ENCODE peak calls at places on chromosomes 11 and 22, in seven cellular contexts. One of them, this sample, is unnamed.

GRCh38 chr11:33490842-33491370 is 209.7 kb downstream of the C11orf91 start:
- DNase-seq in choroid plexus epithelial cell: no peak
- DNase-seq in NCI-H460: no peak
- DNase-seq in upper lobe of right lung: no peak
- DNase-seq in CD4-positive, CD25-positive, alpha-beta regulatory T cell: no peak
- DNase-seq in activated CD4-positive, alpha-beta T cell treated with anti-CD3 and anti-CD28 coated beads, Interleukin-2, amount 50 U/mL, for 1 hour: no peak
- DNase-seq in ovary: no peak
- DNase-seq in this sample: no peak

GRCh38 chr11:74460481-74461154 is 6.7 kb downstream of the KCNE3 start:
- DNase-seq in ovary: peak
- DNase-seq in choroid plexus epithelial cell: peak
- DNase-seq in CD4-positive, CD25-positive, alpha-beta regulatory T cell: no peak
- DNase-seq in activated CD4-positive, alpha-beta T cell treated with anti-CD3 and anti-CD28 coated beads, Interleukin-2, amount 50 U/mL, for 1 hour: no peak
- DNase-seq in upper lobe of right lung: no peak
- DNase-seq in NCI-H460: no peak
- DNase-seq in this sample: no peak

GRCh38 chr11:115916596-115916995 is 412.4 kb upstream of the CADM1 start:
- DNase-seq in NCI-H460: no peak
- DNase-seq in activated CD4-positive, alpha-beta T cell treated with anti-CD3 and anti-CD28 coated beads, Interleukin-2, amount 50 U/mL, for 1 hour: no peak
- DNase-seq in CD4-positive, CD25-positive, alpha-beta regulatory T cell: no peak
- DNase-seq in choroid plexus epithelial cell: no peak
- DNase-seq in ovary: no peak
- DNase-seq in upper lobe of right lung: peak
- DNase-seq in this sample: no peak

GRCh38 chr11:67345949-67346819 is 7.2 kb downstream of the POLD4 start:
- DNase-seq in upper lobe of right lung: no peak
- DNase-seq in ovary: no peak
- DNase-seq in choroid plexus epithelial cell: peak
- DNase-seq in NCI-H460: peak
- DNase-seq in activated CD4-positive, alpha-beta T cell treated with anti-CD3 and anti-CD28 coated beads, Interleukin-2, amount 50 U/mL, for 1 hour: no peak
- DNase-seq in CD4-positive, CD25-positive, alpha-beta regulatory T cell: no peak
- DNase-seq in this sample: peak

GRCh38 chr11:95821640-95822039 is 31.3 kb downstream of the CEP57 start:
- DNase-seq in activated CD4-positive, alpha-beta T cell treated with anti-CD3 and anti-CD28 coated beads, Interleukin-2, amount 50 U/mL, for 1 hour: no peak
- DNase-seq in upper lobe of right lung: no peak
- DNase-seq in choroid plexus epithelial cell: peak
- DNase-seq in NCI-H460: no peak
- DNase-seq in CD4-positive, CD25-positive, alpha-beta regulatory T cell: no peak
- DNase-seq in ovary: no peak
- DNase-seq in this sample: peak

GRCh38 chr11:58354727-58355126 is 4.1 kb downstream of the OR5B17 start:
- DNase-seq in ovary: no peak
- DNase-seq in choroid plexus epithelial cell: no peak
- DNase-seq in NCI-H460: no peak
- DNase-seq in activated CD4-positive, alpha-beta T cell treated with anti-CD3 and anti-CD28 coated beads, Interleukin-2, amount 50 U/mL, for 1 hour: no peak
- DNase-seq in CD4-positive, CD25-positive, alpha-beta regulatory T cell: no peak
- DNase-seq in upper lobe of right lung: no peak
- DNase-seq in this sample: no peak

GRCh38 chr11:112539741-112540140 is 279.1 kb upstream of the PLET1 start:
- DNase-seq in CD4-positive, CD25-positive, alpha-beta regulatory T cell: no peak
- DNase-seq in ovary: no peak
- DNase-seq in choroid plexus epithelial cell: no peak
- DNase-seq in activated CD4-positive, alpha-beta T cell treated with anti-CD3 and anti-CD28 coated beads, Interleukin-2, amount 50 U/mL, for 1 hour: no peak
- DNase-seq in NCI-H460: no peak
- DNase-seq in upper lobe of right lung: no peak
- DNase-seq in this sample: no peak

GRCh38 chr11:112903310-112903709 is 57.9 kb upstream of the NCAM1 start:
- DNase-seq in activated CD4-positive, alpha-beta T cell treated with anti-CD3 and anti-CD28 coated beads, Interleukin-2, amount 50 U/mL, for 1 hour: no peak
- DNase-seq in choroid plexus epithelial cell: no peak
- DNase-seq in CD4-positive, CD25-positive, alpha-beta regulatory T cell: no peak
- DNase-seq in ovary: no peak
- DNase-seq in upper lobe of right lung: no peak
- DNase-seq in NCI-H460: no peak
- DNase-seq in this sample: no peak

GRCh38 chr11:75966546-75967287 is 151.7 kb downstream of the UVRAG start:
- DNase-seq in CD4-positive, CD25-positive, alpha-beta regulatory T cell: no peak
- DNase-seq in activated CD4-positive, alpha-beta T cell treated with anti-CD3 and anti-CD28 coated beads, Interleukin-2, amount 50 U/mL, for 1 hour: no peak
- DNase-seq in ovary: no peak
- DNase-seq in choroid plexus epithelial cell: peak
- DNase-seq in upper lobe of right lung: no peak
- DNase-seq in NCI-H460: peak
- DNase-seq in this sample: peak

GRCh38 chr11:72250661-72251465 is 6.9 kb upstream of the PHOX2A start:
- DNase-seq in upper lobe of right lung: no peak
- DNase-seq in ovary: no peak
- DNase-seq in CD4-positive, CD25-positive, alpha-beta regulatory T cell: no peak
- DNase-seq in NCI-H460: no peak
- DNase-seq in activated CD4-positive, alpha-beta T cell treated with anti-CD3 and anti-CD28 coated beads, Interleukin-2, amount 50 U/mL, for 1 hour: no peak
- DNase-seq in choroid plexus epithelial cell: no peak
- DNase-seq in this sample: no peak

GRCh38 chr11:70490208-70490607 is 91.9 kb downstream of the CTTN start:
- DNase-seq in upper lobe of right lung: peak
- DNase-seq in NCI-H460: no peak
- DNase-seq in choroid plexus epithelial cell: no peak
- DNase-seq in CD4-positive, CD25-positive, alpha-beta regulatory T cell: no peak
- DNase-seq in ovary: no peak
- DNase-seq in activated CD4-positive, alpha-beta T cell treated with anti-CD3 and anti-CD28 coated beads, Interleukin-2, amount 50 U/mL, for 1 hour: no peak
- DNase-seq in this sample: no peak

GRCh38 chr11:108498046-108498815 is at the start of gene POGLUT3:
- DNase-seq in CD4-positive, CD25-positive, alpha-beta regulatory T cell: peak
- DNase-seq in activated CD4-positive, alpha-beta T cell treated with anti-CD3 and anti-CD28 coated beads, Interleukin-2, amount 50 U/mL, for 1 hour: peak
- DNase-seq in upper lobe of right lung: peak
- DNase-seq in choroid plexus epithelial cell: peak
- DNase-seq in NCI-H460: peak
- DNase-seq in ovary: peak
- DNase-seq in this sample: peak

GRCh38 chr11:83813296-83813695 is 527.1 kb upstream of the CCDC90B start:
- DNase-seq in NCI-H460: no peak
- DNase-seq in upper lobe of right lung: no peak
- DNase-seq in activated CD4-positive, alpha-beta T cell treated with anti-CD3 and anti-CD28 coated beads, Interleukin-2, amount 50 U/mL, for 1 hour: no peak
- DNase-seq in ovary: no peak
- DNase-seq in choroid plexus epithelial cell: no peak
- DNase-seq in CD4-positive, CD25-positive, alpha-beta regulatory T cell: no peak
- DNase-seq in this sample: no peak

GRCh38 chr22:44701824-44702478 is at the start of gene PRR5:
- DNase-seq in choroid plexus epithelial cell: peak
- DNase-seq in activated CD4-positive, alpha-beta T cell treated with anti-CD3 and anti-CD28 coated beads, Interleukin-2, amount 50 U/mL, for 1 hour: peak
- DNase-seq in ovary: peak
- DNase-seq in NCI-H460: peak
- DNase-seq in CD4-positive, CD25-positive, alpha-beta regulatory T cell: peak
- DNase-seq in upper lobe of right lung: peak
- DNase-seq in this sample: peak

This sample was measured in ACHN.